ENCODE peak calls at places on chromosomes 4 and X, in six cellular contexts. Y is tibial artery, R is left ventricle myocardium inferior, X is uterus, O is ascending aorta, C is HepG2. I is an unnamed sample.

GRCh38 chr4:6887591-6888371 is 21.8 kb upstream of the TBC1D14 start:
- DNase-seq in Y (no peak), R (peak; percentile 50), X (no peak), O (no peak), C (no peak), I (no peak)

GRCh38 chr4:27079056-27079455 is 218.4 kb downstream of the STIM2 start:
- DNase-seq in Y (no peak), R (no peak), X (no peak), O (no peak), C (no peak), I (no peak)

GRCh38 chrX:67334323-67334722 is 209.5 kb upstream of the AR start:
- DNase-seq in Y (no peak), R (no peak), X (no peak), O (no peak), C (no peak), I (no peak)

GRCh38 chr4:54945838-54946237 is 179.6 kb downstream of the KDR start:
- DNase-seq in Y (no peak), R (no peak), X (no peak), O (no peak), C (no peak), I (no peak)

GRCh38 chrX:38036471-38036870 is 30.1 kb downstream of the SYTL5 start:
- DNase-seq in Y (no peak), R (no peak), X (no peak), O (no peak), C (no peak), I (no peak)

GRCh38 chr4:53169695-53170617 is 195.9 kb downstream of the SCFD2 start:
- DNase-seq in Y (no peak), R (no peak), X (no peak), O (no peak), C (no peak), I (no peak)

GRCh38 chrX:1493877-1494510 is 41.3 kb upstream of the ASMTL start:
- DNase-seq in Y (no peak), R (no peak), X (no peak), O (no peak), C (no peak), I (no peak)

GRCh38 chr4:16056681-16057400 is 27.0 kb downstream of the PROM1 start:
- DNase-seq in Y (no peak), R (no peak), X (no peak), O (no peak), C (no peak), I (peak; percentile 29)

GRCh38 chr4:17013382-17014006 is 115.0 kb upstream of the LDB2 start:
- DNase-seq in Y (no peak), R (no peak), X (no peak), O (no peak), C (no peak), I (no peak)

GRCh38 chr4:1458581-1458980 is 52.3 kb upstream of the NKX1-1 start:
- DNase-seq in Y (no peak), R (no peak), X (no peak), O (no peak), C (no peak), I (no peak)

GRCh38 chr4:10041036-10041435 is 19.7 kb upstream of the SLC2A9 start:
- DNase-seq in Y (no peak), R (no peak), X (no peak), O (no peak), C (no peak), I (no peak)

GRCh38 chr4:143335979-143336827 is 473 bp upstream of the GAB1 start:
- DNase-seq in Y (peak; percentile 87), R (peak; percentile 94), X (peak; percentile 87), O (peak; percentile 64), C (peak; percentile 71), I (peak; percentile 85)

GRCh38 chr4:87497141-87497540 is 32.0 kb downstream of the SPARCL1 start:
- DNase-seq in Y (no peak), R (no peak), X (no peak), O (no peak), C (no peak), I (no peak)

GRCh38 chrX:14003028-14003427 is 26.7 kb downstream of the GEMIN8 start:
- DNase-seq in Y (no peak), R (no peak), X (no peak), O (no peak), C (no peak), I (no peak)

GRCh38 chrX:115344885-115345653 is 55.6 kb downstream of the LUZP4 start:
- DNase-seq in Y (peak; percentile 87), R (peak; percentile 80), X (peak; percentile 92), O (peak; percentile 53), C (peak; percentile 91), I (peak; percentile 85)

GRCh38 chrX:133630362-133630761 is 215.1 kb upstream of the GPC4 start:
- DNase-seq in Y (no peak), R (no peak), X (no peak), O (no peak), C (no peak), I (no peak)

GRCh38 chrX:110087485-110088356 is 84.8 kb downstream of the TMEM164 start:
- DNase-seq in Y (peak; percentile 22), R (no peak), X (no peak), O (no peak), C (no peak), I (no peak)

DNA sequence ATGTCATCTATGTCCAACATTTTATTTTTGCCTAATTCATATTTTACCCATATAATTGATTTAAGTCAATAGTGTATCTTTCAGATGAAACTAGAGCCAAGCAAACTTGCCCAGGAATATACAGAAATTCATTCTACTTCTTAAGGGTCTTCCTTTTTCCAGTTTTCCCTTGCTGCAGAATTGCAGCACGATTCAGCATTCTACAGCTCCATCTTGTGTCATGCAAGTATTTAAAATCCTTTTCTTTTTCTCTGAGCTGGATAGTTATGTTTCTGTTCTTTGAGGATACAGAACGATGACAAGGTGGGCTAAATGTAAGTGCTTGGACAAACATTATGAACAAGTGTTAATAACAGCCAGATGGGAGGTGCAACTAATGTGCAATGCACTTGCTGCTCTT is 1821.8 kb downstream of the ARAP2 start:
- DNase-seq in Y (no peak), R (no peak), X (no peak), O (no peak), C (no peak), I (peak; percentile 7)
- TF ChIP-seq CTCF in Y (no peak), R (no peak), X (no peak), O (no peak), C (no peak), I (peak; percentile 42)

DNA sequence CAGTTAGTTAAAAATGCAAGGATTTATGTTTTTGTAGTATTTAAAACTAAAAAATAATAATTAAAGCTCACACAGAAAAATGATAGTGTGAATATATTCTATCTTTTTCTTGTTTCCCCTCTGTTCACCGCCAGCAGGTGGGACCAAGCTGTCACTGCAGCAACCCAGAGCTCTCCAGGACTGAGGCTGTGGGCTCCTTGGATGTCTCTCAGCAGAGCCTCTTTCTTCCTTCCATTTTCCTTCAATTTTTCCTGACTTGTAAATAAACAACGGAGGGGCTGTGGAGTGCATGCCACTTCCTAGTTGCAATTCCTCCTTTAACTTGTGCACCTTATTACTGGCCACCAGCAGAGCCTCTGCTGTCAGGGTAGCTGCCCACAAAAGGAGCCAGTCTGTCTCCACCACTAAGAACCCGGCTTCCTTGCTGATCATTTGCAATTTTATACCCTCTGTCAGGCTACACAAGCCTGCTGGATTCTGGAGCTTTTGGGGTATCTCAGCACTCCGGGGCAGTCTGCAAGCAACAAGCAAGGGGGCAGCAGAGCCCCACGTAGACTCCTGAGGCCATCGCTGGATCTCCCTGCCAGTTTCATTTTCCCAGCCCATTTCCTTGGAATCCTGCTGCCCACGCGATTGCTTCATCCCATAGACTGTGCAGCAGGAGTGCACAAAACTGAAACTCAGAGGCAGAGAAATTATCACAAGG is 1467.4 kb downstream of the C4orf33 start:
- DNase-seq in Y (no peak), R (peak; percentile 20), X (peak; percentile 21), O (no peak), C (peak; percentile 8), I (peak; percentile 82)
- H3K4me3 ChIP-seq in Y (peak overlapping the region; percentile 42), R (peak overlapping the region; percentile 39), X (peak overlapping the region; percentile 6), O (peak overlapping the region; percentile 28), C (no peak overlapping the region), I (peak overlapping the region; percentile 48)

GRCh38 chr4:77062856-77063255 is 12.9 kb downstream of the CCNI start:
- DNase-seq in Y (no peak), R (no peak), X (no peak), O (no peak), C (no peak), I (no peak)
- H3K36me3 ChIP-seq in Y (peaks cover 17% of the 10 kb centered on the region), R (peaks cover 62% of the 10 kb centered on the region), X (no peaks in the 10 kb centered on the region), O (peaks cover 47% of the 10 kb centered on the region), C (peaks cover 9% of the 10 kb centered on the region), I (peaks cover 47% of the 10 kb centered on the region)

DNA sequence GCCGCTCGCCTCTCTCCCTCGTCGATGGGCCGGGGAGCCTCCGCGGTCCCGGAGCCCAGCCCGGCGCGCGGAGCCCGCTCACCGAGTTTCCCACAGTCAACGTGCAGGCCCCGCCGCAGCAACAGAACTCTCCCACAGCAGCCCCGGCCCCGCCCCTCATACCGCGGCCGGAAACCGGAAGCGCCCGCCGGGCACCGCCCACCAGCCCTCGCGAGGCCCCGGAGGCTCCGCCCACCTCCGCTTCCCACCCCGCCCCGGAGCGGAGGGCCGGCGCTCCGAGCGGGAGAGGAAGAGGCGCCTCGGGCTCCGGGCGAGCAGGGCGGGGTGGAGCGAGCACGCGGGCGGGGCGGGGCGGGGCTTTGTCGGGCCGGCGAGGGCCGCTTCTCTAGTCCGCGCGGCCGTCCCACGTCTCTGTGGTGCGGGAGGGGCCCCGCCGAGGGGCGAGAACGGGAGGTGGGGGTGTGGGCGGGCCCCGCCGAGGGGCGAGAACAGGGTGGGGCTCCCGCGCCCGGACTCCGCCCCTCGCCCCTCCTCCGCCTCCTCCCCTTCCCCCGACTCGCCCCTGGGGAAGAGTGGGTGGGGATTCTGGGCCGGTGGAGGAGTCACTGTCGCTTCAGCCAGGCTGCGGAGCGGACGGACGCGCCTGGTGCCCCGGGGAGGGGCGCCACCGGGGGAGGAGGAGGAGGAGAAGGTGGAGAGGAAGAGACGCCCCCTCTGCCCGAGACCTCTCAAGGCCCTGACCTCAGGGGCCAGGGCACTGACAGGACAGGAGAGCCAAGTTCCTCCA is at the start of the genes ABCD1 and BCAP31:
- DNase-seq in Y (peak; percentile 85), R (peak; percentile 88), X (peak; percentile 88), O (peak; percentile 51), C (peak; percentile 78), I (peak; percentile 92)
- TF ChIP-seq CTCF in Y (no peak), R (no peak), X (no peak), O (no peak), C (peak; percentile 13), I (no peak)

I was measured in BE2C.